ENCODE peak calls at places on chromosomes 6 and 20, in five cellular contexts. Y is NCI-H2029 treated with DMSO at 0.1 percent for 48 hours; L is cardiac muscle cell; I is activated CD8-positive, alpha-beta memory T cell treated with anti-CD3 and anti-CD28 coated beads for 48 hours; A is activated naive CD8-positive, alpha-beta T cell treated with anti-CD3 and anti-CD28 coated beads for 36 hours. P is an unnamed sample.

GRCh38 chr6:167267896-167268528 is 23.1 kb upstream of the UNC93A start:
- DNase-seq in A (no peak), I (no peak), L (no peak), Y (no peak), P (no peak)

GRCh38 chr6:164109770-164110140 is 695.2 kb downstream of the QKI start:
- DNase-seq in I (no peak), Y (peak; percentile 36), L (peak; percentile 63), A (no peak), P (no peak)

GRCh38 chr6:41306187-41306854 is 19.8 kb upstream of the TREM1 start:
- DNase-seq in L (peak; percentile 55), A (peak; percentile 18), I (no peak), Y (peak; percentile 86), P (no peak)

GRCh38 chr6:131177996-131178395 is 42.7 kb downstream of the AKAP7 start:
- DNase-seq in Y (no peak), I (no peak), A (no peak), L (no peak), P (no peak)

GRCh38 chr20:14712302-14712739 is 374.9 kb upstream of the FLRT3 start:
- DNase-seq in Y (no peak), A (no peak), I (no peak), L (peak; percentile 35), P (no peak)

GRCh38 chr6:161575508-161576254 is 301.8 kb upstream of the AGPAT4 start:
- DNase-seq in A (no peak), Y (no peak), L (no peak), I (no peak), P (no peak)

GRCh38 chr6:166589786-166590574 is 3.5 kb upstream of the RAMACL start:
- DNase-seq in Y (no peak), I (no peak), L (no peak), A (no peak), P (no peak)

GRCh38 chr6:28816909-28817807 is 106.6 kb downstream of the TRIM27 start:
- DNase-seq in L (peak; percentile 56), I (no peak), Y (no peak), A (peak; percentile 56), P (no peak)

GRCh38 chr6:30820196-30820595 is 64.1 kb upstream of the DDR1 start:
- DNase-seq in Y (no peak), I (no peak), A (no peak), L (peak; percentile 67), P (no peak)

GRCh38 chr6:120918137-120918536 is 416.1 kb downstream of the TBC1D32 start:
- DNase-seq in L (no peak), A (no peak), Y (no peak), I (no peak), P (no peak)

GRCh38 chr6:128641701-128642100 is 121.3 kb upstream of the PTPRK start:
- DNase-seq in I (no peak), Y (no peak), L (peak; percentile 36), A (no peak), P (no peak)

GRCh38 chr20:8291873-8292272 is 159.8 kb downstream of the PLCB1 start:
- DNase-seq in Y (no peak), L (peak; percentile 30), I (no peak), A (no peak), P (no peak)

GRCh38 chr20:47220161-47220582 is 136.3 kb downstream of the ZMYND8 start:
- DNase-seq in L (peak; percentile 56), I (no peak), Y (no peak), A (peak; percentile 36), P (no peak)

GRCh38 chr6:53089948-53090347 is 24.7 kb downstream of the FBXO9 start:
- DNase-seq in A (no peak), Y (no peak), I (no peak), L (no peak), P (no peak)

GRCh38 chr20:43364001-43364400 is 93.7 kb upstream of the SRSF6 start:
- DNase-seq in I (no peak), Y (no peak), A (no peak), L (no peak), P (no peak)

GRCh38 chr6:63764318-63764916 is 128.8 kb downstream of the PHF3 start:
- DNase-seq in I (no peak), L (peak; percentile 64), Y (peak; percentile 44), A (no peak), P (no peak)

GRCh38 chr6:89792881-89793280 is 26.7 kb downstream of the MDN1 start:
- DNase-seq in A (peak; percentile 12), I (no peak), Y (no peak), L (peak; percentile 38), P (no peak)